ENCODE peak calls at places on chromosomes 1 and 21, in ten cellular contexts. Z is HS-5, K is upper lobe of right lung, H is pons, V is HuH-7, O is stomach, L is NCI-H345, P is ecto neural progenitor cell, G is NCI-H2081, F is prostate gland. X is an unnamed sample.

GRCh38 chr1:225710804-225711203 is 57.9 kb upstream of the ENAH start:
- DNase-seq in H (no peak), P (no peak), V (no peak), F (no peak), K (no peak), O (no peak), L (no peak), G (no peak), Z (peak), X (no peak)

GRCh38 chr1:33347650-33347992 is 26.7 kb upstream of the A3GALT2 start:
- DNase-seq in F (no peak), K (no peak), Z (no peak), L (peak), P (no peak), H (no peak), V (peak), O (no peak), G (no peak), X (peak)

GRCh38 chr1:21329209-21329844 is 39.1 kb upstream of the ECE1 start:
- DNase-seq in Z (no peak), G (no peak), V (peak), F (no peak), P (no peak), L (no peak), H (no peak), O (peak), K (no peak), X (peak)

GRCh38 chr1:3955196-3955772 is 55.2 kb upstream of the C1orf174 start:
- DNase-seq in Z (no peak), G (no peak), K (no peak), V (no peak), L (peak), P (no peak), O (no peak), H (no peak), F (no peak), X (peak)

GRCh38 chr21:25997788-25998611 is 172.6 kb downstream of the APP start:
- DNase-seq in K (no peak), Z (no peak), O (peak), V (peak), L (peak), H (peak), G (peak), F (peak), P (no peak), X (peak)

GRCh38 chr1:2644591-2645101 is 11.8 kb upstream of the MMEL1 start:
- DNase-seq in F (no peak), H (no peak), Z (no peak), G (no peak), P (no peak), L (no peak), K (peak), O (no peak), V (no peak), X (no peak)

GRCh38 chr1:2300851-2301606 is 72.9 kb downstream of the SKI start:
- DNase-seq in Z (no peak), L (no peak), P (no peak), K (peak), V (no peak), G (no peak), O (peak), F (no peak), H (peak), X (peak)

GRCh38 chr1:178768423-178768822 is 43.4 kb downstream of the RALGPS2 start:
- DNase-seq in Z (no peak), H (peak), O (no peak), F (no peak), G (peak), P (peak), K (no peak), V (no peak), L (no peak), X (no peak)

GRCh38 chr1:181469829-181470228 is 13.5 kb upstream of the CACNA1E start:
- DNase-seq in F (peak), G (no peak), V (no peak), K (no peak), L (no peak), Z (peak), H (no peak), O (no peak), P (no peak), X (no peak)

GRCh38 chr21:44649701-44650100 is 3.5 kb downstream of the KRTAP10-11 start:
- DNase-seq in L (no peak), P (no peak), H (no peak), O (no peak), G (no peak), K (no peak), Z (no peak), F (no peak), V (no peak), X (no peak)

GRCh38 chr1:113253187-113253966 is 136.9 kb upstream of the MAGI3 start:
- DNase-seq in F (no peak), O (no peak), V (no peak), K (no peak), H (no peak), L (no peak), G (no peak), Z (no peak), P (no peak), X (peak)

GRCh38 chr1:46128336-46128735 is 4.1 kb downstream of the PIK3R3 start:
- DNase-seq in Z (no peak), V (no peak), P (no peak), H (no peak), L (no peak), G (no peak), O (no peak), F (no peak), K (no peak), X (no peak)

GRCh38 chr1:245168921-245169320 is 14.1 kb downstream of the KIF26B start:
- DNase-seq in O (no peak), G (no peak), H (no peak), V (no peak), Z (no peak), F (no peak), P (no peak), L (no peak), K (no peak), X (no peak)

GRCh38 chr1:29688477-29689365 is 452.4 kb downstream of the PTPRU start:
- DNase-seq in V (no peak), P (peak), G (no peak), F (no peak), Z (no peak), K (peak), O (no peak), H (no peak), L (no peak), X (no peak)

GRCh38 chr1:230609208-230609607 is 33.1 kb upstream of the COG2 start:
- DNase-seq in F (no peak), P (no peak), H (peak), G (no peak), K (no peak), L (no peak), O (no peak), Z (no peak), V (no peak), X (no peak)

GRCh38 chr1:100530901-100531487 is 6.9 kb upstream of the GPR88 start:
- DNase-seq in G (no peak), Z (peak), H (no peak), K (no peak), L (no peak), V (no peak), P (no peak), F (no peak), O (peak), X (no peak)

GRCh38 chr1:246959944-246960693 is 28.4 kb upstream of the AHCTF1 start:
- DNase-seq in K (no peak), P (no peak), F (no peak), H (peak), O (no peak), Z (no peak), G (no peak), L (no peak), V (no peak), X (no peak)

GRCh38 chr21:38330671-38331070 is 73.9 kb downstream of the KCNJ15 start:
- DNase-seq in G (no peak), Z (no peak), P (no peak), H (no peak), V (no peak), K (no peak), F (no peak), O (no peak), L (no peak), X (no peak)

GRCh38 chr1:204265665-204266064 is 51.9 kb upstream of the GOLT1A start:
- DNase-seq in V (peak), G (no peak), O (peak), F (no peak), P (no peak), H (no peak), Z (no peak), K (no peak), L (no peak), X (peak)

X was measured in colonic mucosa.